ENCODE peak calls at places on chromosomes 2 and 18, in four cellular contexts. One of them, this sample, is unnamed.

GRCh38 chr2:184215745-184216144 is 382.6 kb upstream of the ZNF804A start:
- DNase-seq in stimulated activated CD4-positive, alpha-beta T cell treated with anti-CD3 and anti-CD28 coated beads, Interleukin-12 subunit alpha, Interleukin-12 subunit beta, amount 100 ng/mL, for 48 hours: no peak
- DNase-seq in cardiac septum: no peak
- DNase-seq in right cardiac atrium: no peak
- DNase-seq in this sample: no peak

GRCh38 chr2:29495068-29495467 is 379.9 kb downstream of the CLIP4 start:
- DNase-seq in stimulated activated CD4-positive, alpha-beta T cell treated with anti-CD3 and anti-CD28 coated beads, Interleukin-12 subunit alpha, Interleukin-12 subunit beta, amount 100 ng/mL, for 48 hours: no peak
- DNase-seq in cardiac septum: no peak
- DNase-seq in right cardiac atrium: no peak
- DNase-seq in this sample: no peak

GRCh38 chr2:111702119-111702808 is 181.7 kb downstream of the ANAPC1 start:
- DNase-seq in stimulated activated CD4-positive, alpha-beta T cell treated with anti-CD3 and anti-CD28 coated beads, Interleukin-12 subunit alpha, Interleukin-12 subunit beta, amount 100 ng/mL, for 48 hours: peak; percentile 66
- DNase-seq in cardiac septum: no peak
- DNase-seq in right cardiac atrium: no peak
- DNase-seq in this sample: no peak

GRCh38 chr2:88442501-88442900 is 10.0 kb downstream of the FOXI3 start:
- DNase-seq in stimulated activated CD4-positive, alpha-beta T cell treated with anti-CD3 and anti-CD28 coated beads, Interleukin-12 subunit alpha, Interleukin-12 subunit beta, amount 100 ng/mL, for 48 hours: no peak
- DNase-seq in cardiac septum: no peak
- DNase-seq in right cardiac atrium: no peak
- DNase-seq in this sample: no peak

GRCh38 chr18:46676162-46676830 is 19.3 kb upstream of the LOXHD1 start:
- DNase-seq in stimulated activated CD4-positive, alpha-beta T cell treated with anti-CD3 and anti-CD28 coated beads, Interleukin-12 subunit alpha, Interleukin-12 subunit beta, amount 100 ng/mL, for 48 hours: no peak
- DNase-seq in cardiac septum: no peak
- DNase-seq in right cardiac atrium: no peak
- DNase-seq in this sample: no peak

GRCh38 chr2:61658841-61659780 is 121.0 kb upstream of the XPO1 start:
- DNase-seq in stimulated activated CD4-positive, alpha-beta T cell treated with anti-CD3 and anti-CD28 coated beads, Interleukin-12 subunit alpha, Interleukin-12 subunit beta, amount 100 ng/mL, for 48 hours: no peak
- DNase-seq in cardiac septum: no peak
- DNase-seq in right cardiac atrium: no peak
- DNase-seq in this sample: no peak

GRCh38 chr2:146414456-146414855 is 1430.4 kb upstream of the ACVR2A start:
- DNase-seq in stimulated activated CD4-positive, alpha-beta T cell treated with anti-CD3 and anti-CD28 coated beads, Interleukin-12 subunit alpha, Interleukin-12 subunit beta, amount 100 ng/mL, for 48 hours: no peak
- DNase-seq in cardiac septum: no peak
- DNase-seq in right cardiac atrium: no peak
- DNase-seq in this sample: no peak

GRCh38 chr2:128626758-128627515 is 308.3 kb upstream of the HS6ST1 start:
- DNase-seq in stimulated activated CD4-positive, alpha-beta T cell treated with anti-CD3 and anti-CD28 coated beads, Interleukin-12 subunit alpha, Interleukin-12 subunit beta, amount 100 ng/mL, for 48 hours: no peak
- DNase-seq in cardiac septum: peak; percentile 44
- DNase-seq in right cardiac atrium: no peak
- DNase-seq in this sample: no peak

GRCh38 chr2:58890865-58891525 is 649.9 kb upstream of the FANCL start:
- DNase-seq in stimulated activated CD4-positive, alpha-beta T cell treated with anti-CD3 and anti-CD28 coated beads, Interleukin-12 subunit alpha, Interleukin-12 subunit beta, amount 100 ng/mL, for 48 hours: no peak
- DNase-seq in cardiac septum: no peak
- DNase-seq in right cardiac atrium: no peak
- DNase-seq in this sample: no peak

GRCh38 chr18:75638223-75638596 is 210.7 kb upstream of the SMIM21 start:
- DNase-seq in stimulated activated CD4-positive, alpha-beta T cell treated with anti-CD3 and anti-CD28 coated beads, Interleukin-12 subunit alpha, Interleukin-12 subunit beta, amount 100 ng/mL, for 48 hours: no peak
- DNase-seq in cardiac septum: no peak
- DNase-seq in right cardiac atrium: no peak
- DNase-seq in this sample: no peak

GRCh38 chr2:101684313-101684712 is 13.2 kb upstream of the MAP4K4 start:
- DNase-seq in stimulated activated CD4-positive, alpha-beta T cell treated with anti-CD3 and anti-CD28 coated beads, Interleukin-12 subunit alpha, Interleukin-12 subunit beta, amount 100 ng/mL, for 48 hours: no peak
- DNase-seq in cardiac septum: no peak
- DNase-seq in right cardiac atrium: no peak
- DNase-seq in this sample: no peak

GRCh38 chr2:202687276-202687675 is 52.5 kb downstream of the FAM117B start:
- DNase-seq in stimulated activated CD4-positive, alpha-beta T cell treated with anti-CD3 and anti-CD28 coated beads, Interleukin-12 subunit alpha, Interleukin-12 subunit beta, amount 100 ng/mL, for 48 hours: no peak
- DNase-seq in cardiac septum: no peak
- DNase-seq in right cardiac atrium: no peak
- DNase-seq in this sample: no peak

GRCh38 chr2:112831956-112832567 is 4.5 kb downstream of the IL1B start:
- DNase-seq in stimulated activated CD4-positive, alpha-beta T cell treated with anti-CD3 and anti-CD28 coated beads, Interleukin-12 subunit alpha, Interleukin-12 subunit beta, amount 100 ng/mL, for 48 hours: no peak
- DNase-seq in cardiac septum: no peak
- DNase-seq in right cardiac atrium: no peak
- DNase-seq in this sample: no peak

GRCh38 chr2:127576433-127577207 is 41.1 kb downstream of the MYO7B start:
- DNase-seq in stimulated activated CD4-positive, alpha-beta T cell treated with anti-CD3 and anti-CD28 coated beads, Interleukin-12 subunit alpha, Interleukin-12 subunit beta, amount 100 ng/mL, for 48 hours: no peak
- DNase-seq in cardiac septum: peak; percentile 89
- DNase-seq in right cardiac atrium: peak; percentile 95
- DNase-seq in this sample: no peak

GRCh38 chr2:215950009-215950408 is 63.3 kb downstream of the MREG start:
- DNase-seq in stimulated activated CD4-positive, alpha-beta T cell treated with anti-CD3 and anti-CD28 coated beads, Interleukin-12 subunit alpha, Interleukin-12 subunit beta, amount 100 ng/mL, for 48 hours: no peak
- DNase-seq in cardiac septum: no peak
- DNase-seq in right cardiac atrium: no peak
- DNase-seq in this sample: no peak

GRCh38 chr2:160367887-160368286 is 125.7 kb downstream of the RBMS1 start:
- DNase-seq in stimulated activated CD4-positive, alpha-beta T cell treated with anti-CD3 and anti-CD28 coated beads, Interleukin-12 subunit alpha, Interleukin-12 subunit beta, amount 100 ng/mL, for 48 hours: no peak
- DNase-seq in cardiac septum: no peak
- DNase-seq in right cardiac atrium: peak; percentile 37
- DNase-seq in this sample: no peak

GRCh38 chr2:85935170-85935745 is 46.5 kb upstream of the ST3GAL5 start:
- DNase-seq in stimulated activated CD4-positive, alpha-beta T cell treated with anti-CD3 and anti-CD28 coated beads, Interleukin-12 subunit alpha, Interleukin-12 subunit beta, amount 100 ng/mL, for 48 hours: no peak
- DNase-seq in cardiac septum: no peak
- DNase-seq in right cardiac atrium: no peak
- DNase-seq in this sample: no peak

This sample was measured in ovary.